ENCODE peak calls at places on chromosomes 3 and 15, in five cellular contexts. One of them, this sample, is unnamed.

GRCh38 chr15:96093063-96093462 is 237.4 kb upstream of the NR2F2 start:
- DNase-seq in fibroblast of lung: no peak
- DNase-seq in CD8-positive, alpha-beta T cell: no peak
- DNase-seq in transverse colon: no peak
- DNase-seq in kidney epithelial cell: no peak
- DNase-seq in this sample: no peak

GRCh38 chr3:149646181-149646766 is 11.6 kb downstream of the WWTR1 start:
- DNase-seq in fibroblast of lung: peak
- DNase-seq in kidney epithelial cell: no peak
- DNase-seq in transverse colon: no peak
- DNase-seq in CD8-positive, alpha-beta T cell: no peak
- DNase-seq in this sample: no peak

GRCh38 chr3:102471001-102471400 is 36.2 kb downstream of the ZPLD1 start:
- DNase-seq in kidney epithelial cell: no peak
- DNase-seq in transverse colon: no peak
- DNase-seq in CD8-positive, alpha-beta T cell: no peak
- DNase-seq in fibroblast of lung: no peak
- DNase-seq in this sample: no peak

GRCh38 chr3:170709046-170709445 is 123.2 kb upstream of the SLC7A14 start:
- DNase-seq in fibroblast of lung: peak
- DNase-seq in transverse colon: no peak
- DNase-seq in CD8-positive, alpha-beta T cell: no peak
- DNase-seq in kidney epithelial cell: no peak
- DNase-seq in this sample: no peak

GRCh38 chr3:155192957-155193746 is 100.3 kb downstream of the STRIT1 start:
- DNase-seq in transverse colon: no peak
- DNase-seq in fibroblast of lung: no peak
- DNase-seq in kidney epithelial cell: no peak
- DNase-seq in CD8-positive, alpha-beta T cell: no peak
- DNase-seq in this sample: no peak

GRCh38 chr3:4814302-4814903 is 164.8 kb upstream of the BHLHE40 start:
- DNase-seq in fibroblast of lung: no peak
- DNase-seq in transverse colon: no peak
- DNase-seq in kidney epithelial cell: no peak
- DNase-seq in CD8-positive, alpha-beta T cell: no peak
- DNase-seq in this sample: no peak

GRCh38 chr3:63351159-63352007 is 73.3 kb downstream of the SYNPR start:
- DNase-seq in fibroblast of lung: peak
- DNase-seq in CD8-positive, alpha-beta T cell: no peak
- DNase-seq in transverse colon: no peak
- DNase-seq in kidney epithelial cell: no peak
- DNase-seq in this sample: no peak

GRCh38 chr3:177551431-177551836 is 354.2 kb upstream of the TBL1XR1 start:
- DNase-seq in transverse colon: no peak
- DNase-seq in fibroblast of lung: no peak
- DNase-seq in kidney epithelial cell: no peak
- DNase-seq in CD8-positive, alpha-beta T cell: no peak
- DNase-seq in this sample: no peak

GRCh38 chr15:40938530-40938870 is 9.4 kb downstream of the DLL4 start:
- DNase-seq in transverse colon: no peak
- DNase-seq in kidney epithelial cell: no peak
- DNase-seq in CD8-positive, alpha-beta T cell: no peak
- DNase-seq in fibroblast of lung: no peak
- DNase-seq in this sample: no peak

GRCh38 chr15:99925661-99926461 is 192.6 kb upstream of the LYSMD4 start:
- DNase-seq in CD8-positive, alpha-beta T cell: peak
- DNase-seq in kidney epithelial cell: no peak
- DNase-seq in fibroblast of lung: peak
- DNase-seq in transverse colon: peak
- DNase-seq in this sample: no peak

GRCh38 chr3:187741403-187742350 is 3.6 kb downstream of the BCL6 start:
- DNase-seq in CD8-positive, alpha-beta T cell: peak
- DNase-seq in transverse colon: peak
- DNase-seq in fibroblast of lung: peak
- DNase-seq in kidney epithelial cell: no peak
- DNase-seq in this sample: no peak

GRCh38 chr3:3288288-3288687 is 108.8 kb upstream of the CRBN start:
- DNase-seq in transverse colon: no peak
- DNase-seq in fibroblast of lung: no peak
- DNase-seq in kidney epithelial cell: no peak
- DNase-seq in CD8-positive, alpha-beta T cell: no peak
- DNase-seq in this sample: no peak

GRCh38 chr3:112773864-112774263 is 72.8 kb downstream of the CD200R1L start:
- DNase-seq in fibroblast of lung: no peak
- DNase-seq in CD8-positive, alpha-beta T cell: peak
- DNase-seq in transverse colon: peak
- DNase-seq in kidney epithelial cell: no peak
- DNase-seq in this sample: no peak

GRCh38 chr3:4674216-4674615 is 181.1 kb downstream of the ITPR1 start:
- DNase-seq in transverse colon: no peak
- DNase-seq in kidney epithelial cell: no peak
- DNase-seq in CD8-positive, alpha-beta T cell: no peak
- DNase-seq in fibroblast of lung: peak
- DNase-seq in this sample: no peak

GRCh38 chr15:90231028-90232017 is 2.4 kb downstream of the CIB1 start:
- DNase-seq in CD8-positive, alpha-beta T cell: peak
- DNase-seq in transverse colon: peak
- DNase-seq in fibroblast of lung: peak
- DNase-seq in kidney epithelial cell: no peak
- DNase-seq in this sample: no peak

GRCh38 chr3:14520149-14520548 is 20.0 kb downstream of the GRIP2 start:
- DNase-seq in CD8-positive, alpha-beta T cell: no peak
- DNase-seq in kidney epithelial cell: no peak
- DNase-seq in fibroblast of lung: no peak
- DNase-seq in transverse colon: no peak
- DNase-seq in this sample: no peak

GRCh38 chr15:61415617-61416120 is 186.6 kb upstream of the RORA start:
- DNase-seq in transverse colon: no peak
- DNase-seq in fibroblast of lung: no peak
- DNase-seq in kidney epithelial cell: no peak
- DNase-seq in CD8-positive, alpha-beta T cell: no peak
- DNase-seq in this sample: no peak

GRCh38 chr3:159679900-159680299 is 308.7 kb upstream of the IL12A start:
- DNase-seq in transverse colon: no peak
- DNase-seq in CD8-positive, alpha-beta T cell: no peak
- DNase-seq in fibroblast of lung: no peak
- DNase-seq in kidney epithelial cell: no peak
- DNase-seq in this sample: no peak

GRCh38 chr3:48432411-48433371 is 2.8 kb upstream of the PLXNB1 start:
- DNase-seq in kidney epithelial cell: no peak
- DNase-seq in transverse colon: peak
- DNase-seq in CD8-positive, alpha-beta T cell: no peak
- DNase-seq in fibroblast of lung: peak
- DNase-seq in this sample: peak

GRCh38 chr15:31280037-31280830 is 46.4 kb upstream of the KLF13 start:
- DNase-seq in fibroblast of lung: no peak
- DNase-seq in transverse colon: peak
- DNase-seq in kidney epithelial cell: no peak
- DNase-seq in CD8-positive, alpha-beta T cell: no peak
- DNase-seq in this sample: peak

GRCh38 chr15:100686021-100686724 is 83.8 kb downstream of the ASB7 start:
- DNase-seq in kidney epithelial cell: no peak
- DNase-seq in transverse colon: no peak
- DNase-seq in fibroblast of lung: no peak
- DNase-seq in CD8-positive, alpha-beta T cell: no peak
- DNase-seq in this sample: no peak

GRCh38 chr3:168517514-168518071 is 421.9 kb upstream of the GOLIM4 start:
- DNase-seq in fibroblast of lung: no peak
- DNase-seq in transverse colon: no peak
- DNase-seq in CD8-positive, alpha-beta T cell: no peak
- DNase-seq in kidney epithelial cell: no peak
- DNase-seq in this sample: no peak

GRCh38 chr3:48077835-48078234 is 61.6 kb upstream of the MAP4 start:
- DNase-seq in CD8-positive, alpha-beta T cell: no peak
- DNase-seq in transverse colon: no peak
- DNase-seq in fibroblast of lung: peak
- DNase-seq in kidney epithelial cell: no peak
- DNase-seq in this sample: no peak

GRCh38 chr15:63712828-63713520 is 115.8 kb downstream of the FBXL22 start:
- DNase-seq in kidney epithelial cell: no peak
- DNase-seq in fibroblast of lung: no peak
- DNase-seq in transverse colon: no peak
- DNase-seq in CD8-positive, alpha-beta T cell: no peak
- DNase-seq in this sample: no peak

GRCh38 chr3:73563896-73564582 is 60.7 kb downstream of the PDZRN3 start:
- DNase-seq in CD8-positive, alpha-beta T cell: no peak
- DNase-seq in kidney epithelial cell: peak
- DNase-seq in transverse colon: no peak
- DNase-seq in fibroblast of lung: no peak
- DNase-seq in this sample: no peak

GRCh38 chr15:69105451-69105985 is 54.9 kb upstream of the GLCE start:
- DNase-seq in kidney epithelial cell: no peak
- DNase-seq in transverse colon: no peak
- DNase-seq in fibroblast of lung: no peak
- DNase-seq in CD8-positive, alpha-beta T cell: no peak
- DNase-seq in this sample: no peak

GRCh38 chr3:52182203-52182602 is 15.8 kb upstream of the ALAS1 start:
- DNase-seq in CD8-positive, alpha-beta T cell: no peak
- DNase-seq in transverse colon: peak
- DNase-seq in fibroblast of lung: no peak
- DNase-seq in kidney epithelial cell: no peak
- DNase-seq in this sample: no peak

GRCh38 chr15:80577552-80578205 is 117.4 kb upstream of the ABHD17C start:
- DNase-seq in fibroblast of lung: no peak
- DNase-seq in CD8-positive, alpha-beta T cell: no peak
- DNase-seq in transverse colon: no peak
- DNase-seq in kidney epithelial cell: no peak
- DNase-seq in this sample: no peak

GRCh38 chr3:190644035-190644434 is 130.2 kb downstream of the IL1RAP start:
- DNase-seq in transverse colon: no peak
- DNase-seq in kidney epithelial cell: no peak
- DNase-seq in fibroblast of lung: no peak
- DNase-seq in CD8-positive, alpha-beta T cell: no peak
- DNase-seq in this sample: peak

GRCh38 chr3:134839422-134839821 is 44.4 kb downstream of the EPHB1 start:
- DNase-seq in CD8-positive, alpha-beta T cell: no peak
- DNase-seq in transverse colon: no peak
- DNase-seq in kidney epithelial cell: no peak
- DNase-seq in fibroblast of lung: no peak
- DNase-seq in this sample: no peak

GRCh38 chr3:55380561-55380960 is 106.5 kb downstream of the WNT5A start:
- DNase-seq in transverse colon: no peak
- DNase-seq in fibroblast of lung: no peak
- DNase-seq in CD8-positive, alpha-beta T cell: no peak
- DNase-seq in kidney epithelial cell: no peak
- DNase-seq in this sample: no peak
- TF ChIP-seq CTCF in transverse colon: no peak
- TF ChIP-seq CTCF in fibroblast of lung: no peak
- TF ChIP-seq CTCF in CD8-positive, alpha-beta T cell: no peak
- TF ChIP-seq CTCF in kidney epithelial cell: no peak
- TF ChIP-seq CTCF in this sample: no peak

GRCh38 chr3:86175051-86175536 is 815.9 kb downstream of the VGLL3 start:
- DNase-seq in CD8-positive, alpha-beta T cell: no peak
- DNase-seq in fibroblast of lung: no peak
- DNase-seq in kidney epithelial cell: no peak
- DNase-seq in transverse colon: no peak
- DNase-seq in this sample: no peak

GRCh38 chr3:86173401-86173800 is 817.5 kb downstream of the VGLL3 start:
- DNase-seq in kidney epithelial cell: no peak
- DNase-seq in transverse colon: no peak
- DNase-seq in CD8-positive, alpha-beta T cell: no peak
- DNase-seq in fibroblast of lung: no peak
- DNase-seq in this sample: no peak

GRCh38 chr3:86178095-86178494 is 812.9 kb downstream of the VGLL3 start:
- DNase-seq in CD8-positive, alpha-beta T cell: no peak
- DNase-seq in transverse colon: no peak
- DNase-seq in fibroblast of lung: no peak
- DNase-seq in kidney epithelial cell: no peak
- DNase-seq in this sample: no peak

GRCh38 chr3:86180696-86181095 is 810.3 kb downstream of the VGLL3 start:
- DNase-seq in kidney epithelial cell: no peak
- DNase-seq in CD8-positive, alpha-beta T cell: no peak
- DNase-seq in fibroblast of lung: no peak
- DNase-seq in transverse colon: no peak
- DNase-seq in this sample: peak

GRCh38 chr3:86175593-86175992 is 815.4 kb downstream of the VGLL3 start:
- DNase-seq in kidney epithelial cell: no peak
- DNase-seq in transverse colon: no peak
- DNase-seq in CD8-positive, alpha-beta T cell: no peak
- DNase-seq in fibroblast of lung: no peak
- DNase-seq in this sample: no peak
- H3K4me3 ChIP-seq in kidney epithelial cell: no peak
- H3K4me3 ChIP-seq in transverse colon: no peak
- H3K4me3 ChIP-seq in CD8-positive, alpha-beta T cell: no peak
- H3K4me3 ChIP-seq in fibroblast of lung: no peak
- H3K4me3 ChIP-seq in this sample: no peak

GRCh38 chr15:43439268-43439667 is 53.7 kb downstream of the TP53BP1 start:
- DNase-seq in kidney epithelial cell: no peak
- DNase-seq in CD8-positive, alpha-beta T cell: no peak
- DNase-seq in transverse colon: no peak
- DNase-seq in fibroblast of lung: no peak
- DNase-seq in this sample: no peak

GRCh38 chr15:43436395-43436794 is 56.6 kb downstream of the TP53BP1 start:
- DNase-seq in kidney epithelial cell: no peak
- DNase-seq in transverse colon: no peak
- DNase-seq in fibroblast of lung: no peak
- DNase-seq in CD8-positive, alpha-beta T cell: no peak
- DNase-seq in this sample: no peak

GRCh38 chr15:43441316-43441715 is 51.6 kb downstream of the TP53BP1 start:
- DNase-seq in CD8-positive, alpha-beta T cell: no peak
- DNase-seq in transverse colon: no peak
- DNase-seq in fibroblast of lung: peak
- DNase-seq in kidney epithelial cell: no peak
- DNase-seq in this sample: no peak

GRCh38 chr15:43446344-43446743 is 46.6 kb downstream of the TP53BP1 start:
- DNase-seq in kidney epithelial cell: no peak
- DNase-seq in fibroblast of lung: no peak
- DNase-seq in transverse colon: no peak
- DNase-seq in CD8-positive, alpha-beta T cell: no peak
- DNase-seq in this sample: no peak

GRCh38 chr15:43440721-43441281 is 52.2 kb downstream of the TP53BP1 start:
- DNase-seq in CD8-positive, alpha-beta T cell: no peak
- DNase-seq in kidney epithelial cell: peak
- DNase-seq in transverse colon: peak
- DNase-seq in fibroblast of lung: peak
- DNase-seq in this sample: peak
- TF ChIP-seq CTCF in CD8-positive, alpha-beta T cell: no peak
- TF ChIP-seq CTCF in kidney epithelial cell: peak
- TF ChIP-seq CTCF in transverse colon: peak
- TF ChIP-seq CTCF in fibroblast of lung: peak
- TF ChIP-seq CTCF in this sample: peak

GRCh38 chr15:64755427-64755823 is 20.0 kb downstream of the RBPMS2 start:
- DNase-seq in CD8-positive, alpha-beta T cell: no peak
- DNase-seq in transverse colon: no peak
- DNase-seq in fibroblast of lung: no peak
- DNase-seq in kidney epithelial cell: no peak
- DNase-seq in this sample: no peak
- H3K4me3 ChIP-seq in CD8-positive, alpha-beta T cell: no peak
- H3K4me3 ChIP-seq in transverse colon: no peak
- H3K4me3 ChIP-seq in fibroblast of lung: no peak
- H3K4me3 ChIP-seq in kidney epithelial cell: no peak
- H3K4me3 ChIP-seq in this sample: no peak